ENCODE peak calls at places on chromosomes 5 and 9, in seven cellular contexts. One of them, this sample, is unnamed.

GRCh38 chr9:135712571-135713295 is 10.7 kb downstream of the KCNT1 start:
- DNase-seq in H1: no peak
- DNase-seq in GM12878: no peak
- DNase-seq in SK-N-SH: no peak
- DNase-seq in HCT116: no peak
- DNase-seq in K562: no peak
- DNase-seq in HepG2: no peak
- DNase-seq in this sample: no peak

GRCh38 chr9:88433583-88434240 is 45.5 kb downstream of the SPIN1 start:
- DNase-seq in GM12878: no peak
- DNase-seq in HCT116: no peak
- DNase-seq in SK-N-SH: no peak
- DNase-seq in K562: no peak
- DNase-seq in H1: no peak
- DNase-seq in HepG2: no peak
- DNase-seq in this sample: no peak

GRCh38 chr5:172549708-172550095 is 91.4 kb upstream of the NEURL1B start:
- DNase-seq in HCT116: no peak
- DNase-seq in GM12878: no peak
- DNase-seq in SK-N-SH: no peak
- DNase-seq in K562: no peak
- DNase-seq in H1: no peak
- DNase-seq in HepG2: no peak
- DNase-seq in this sample: no peak

GRCh38 chr5:14451866-14452265 is 129.7 kb upstream of the OTULINL start:
- DNase-seq in H1: peak; percentile 36
- DNase-seq in HepG2: no peak
- DNase-seq in GM12878: no peak
- DNase-seq in HCT116: no peak
- DNase-seq in SK-N-SH: no peak
- DNase-seq in K562: no peak
- DNase-seq in this sample: no peak

GRCh38 chr5:154403234-154403633 is 42.6 kb upstream of the SAP30L start:
- DNase-seq in HCT116: no peak
- DNase-seq in HepG2: no peak
- DNase-seq in H1: no peak
- DNase-seq in K562: no peak
- DNase-seq in SK-N-SH: no peak
- DNase-seq in GM12878: no peak
- DNase-seq in this sample: no peak

GRCh38 chr5:40518511-40518917 is 161.2 kb upstream of the PTGER4 start:
- DNase-seq in HepG2: no peak
- DNase-seq in K562: no peak
- DNase-seq in SK-N-SH: no peak
- DNase-seq in HCT116: peak; percentile 56
- DNase-seq in H1: no peak
- DNase-seq in GM12878: no peak
- DNase-seq in this sample: no peak

GRCh38 chr9:106859957-106860715 is 2.8 kb upstream of the ZNF462 start:
- DNase-seq in GM12878: no peak
- DNase-seq in K562: no peak
- DNase-seq in HepG2: no peak
- DNase-seq in SK-N-SH: peak; percentile 54
- DNase-seq in H1: peak; percentile 83
- DNase-seq in HCT116: peak; percentile 41
- DNase-seq in this sample: no peak

GRCh38 chr5:178453224-178453623 is 137.0 kb downstream of the COL23A1 start:
- DNase-seq in SK-N-SH: no peak
- DNase-seq in K562: peak; percentile 44
- DNase-seq in HCT116: no peak
- DNase-seq in HepG2: no peak
- DNase-seq in H1: no peak
- DNase-seq in GM12878: no peak
- DNase-seq in this sample: no peak

GRCh38 chr5:181192337-181193046 is 12.5 kb downstream of the TRIM7 start:
- DNase-seq in K562: no peak
- DNase-seq in HepG2: no peak
- DNase-seq in SK-N-SH: no peak
- DNase-seq in HCT116: no peak
- DNase-seq in H1: no peak
- DNase-seq in GM12878: no peak
- DNase-seq in this sample: no peak

GRCh38 chr9:38419216-38419615 is 5.0 kb downstream of the IGFBPL1 start:
- DNase-seq in GM12878: no peak
- DNase-seq in HepG2: no peak
- DNase-seq in H1: no peak
- DNase-seq in SK-N-SH: no peak
- DNase-seq in K562: no peak
- DNase-seq in HCT116: no peak
- DNase-seq in this sample: no peak

GRCh38 chr5:91162534-91163381 is 220.4 kb downstream of the ARRDC3 start:
- DNase-seq in H1: no peak
- DNase-seq in HepG2: peak; percentile 48
- DNase-seq in SK-N-SH: no peak
- DNase-seq in GM12878: peak; percentile 78
- DNase-seq in K562: no peak
- DNase-seq in HCT116: peak; percentile 51
- DNase-seq in this sample: no peak

GRCh38 chr5:145925803-145926202 is 10.6 kb upstream of the SH3RF2 start:
- DNase-seq in GM12878: no peak
- DNase-seq in SK-N-SH: no peak
- DNase-seq in HCT116: no peak
- DNase-seq in HepG2: no peak
- DNase-seq in K562: no peak
- DNase-seq in H1: no peak
- DNase-seq in this sample: no peak

GRCh38 chr9:138070815-138071214 is 193.2 kb downstream of the CACNA1B start:
- DNase-seq in GM12878: no peak
- DNase-seq in K562: no peak
- DNase-seq in HCT116: no peak
- DNase-seq in SK-N-SH: peak; percentile 15
- DNase-seq in H1: peak; percentile 33
- DNase-seq in HepG2: no peak
- DNase-seq in this sample: no peak
- TF ChIP-seq JUND in GM12878: no peak
- TF ChIP-seq JUND in K562: no peak
- TF ChIP-seq JUND in HCT116: no peak
- TF ChIP-seq JUND in SK-N-SH: no peak
- TF ChIP-seq JUND in H1: no peak
- TF ChIP-seq JUND in HepG2: no peak
- TF ChIP-seq JUND in this sample: no peak

GRCh38 chr5:147507480-147508126 is 2.3 kb downstream of the DPYSL3 start:
- DNase-seq in GM12878: no peak
- DNase-seq in HCT116: no peak
- DNase-seq in K562: no peak
- DNase-seq in H1: no peak
- DNase-seq in HepG2: no peak
- DNase-seq in SK-N-SH: no peak
- DNase-seq in this sample: no peak
- TF ChIP-seq JUND in GM12878: no peak
- TF ChIP-seq JUND in HCT116: no peak
- TF ChIP-seq JUND in K562: no peak
- TF ChIP-seq JUND in H1: no peak
- TF ChIP-seq JUND in HepG2: no peak
- TF ChIP-seq JUND in SK-N-SH: peak; percentile 43
- TF ChIP-seq JUND in this sample: no peak

GRCh38 chr9:138049779-138050471 is 172.3 kb downstream of the CACNA1B start:
- DNase-seq in H1: peak; percentile 50
- DNase-seq in HCT116: no peak
- DNase-seq in HepG2: no peak
- DNase-seq in K562: no peak
- DNase-seq in SK-N-SH: peak; percentile 21
- DNase-seq in GM12878: no peak
- DNase-seq in this sample: no peak
- TF ChIP-seq JUND in H1: no peak
- TF ChIP-seq JUND in HCT116: no peak
- TF ChIP-seq JUND in HepG2: no peak
- TF ChIP-seq JUND in K562: no peak
- TF ChIP-seq JUND in SK-N-SH: no peak
- TF ChIP-seq JUND in GM12878: no peak
- TF ChIP-seq JUND in this sample: no peak

DNA sequence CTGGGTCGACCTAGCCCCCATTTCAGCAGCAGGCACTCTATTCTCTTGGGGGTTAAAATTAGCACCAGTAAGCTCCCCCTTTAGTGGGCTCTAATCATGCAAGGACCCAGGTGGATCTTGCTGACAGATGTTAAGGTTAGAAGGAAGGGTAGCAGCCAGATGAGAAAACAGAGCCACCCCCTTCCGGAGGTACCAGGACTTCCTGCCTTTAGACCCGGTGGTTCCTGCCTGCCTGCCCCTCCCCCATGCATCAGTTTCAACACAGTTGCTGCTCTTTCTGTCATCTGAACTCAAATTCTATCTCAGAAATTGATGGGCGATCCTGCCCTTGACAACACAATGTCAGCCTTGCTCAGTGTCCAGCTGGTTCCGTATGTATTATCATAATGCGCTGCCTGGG is 287.3 kb downstream of the EBF1 start:
- DNase-seq in HepG2: no peak
- DNase-seq in GM12878: peak; percentile 51
- DNase-seq in SK-N-SH: no peak
- DNase-seq in K562: no peak
- DNase-seq in H1: peak; percentile 48
- DNase-seq in HCT116: no peak
- DNase-seq in this sample: no peak
- TF ChIP-seq JUND in HepG2: no peak
- TF ChIP-seq JUND in GM12878: no peak
- TF ChIP-seq JUND in SK-N-SH: no peak
- TF ChIP-seq JUND in K562: no peak
- TF ChIP-seq JUND in H1: no peak
- TF ChIP-seq JUND in HCT116: no peak
- TF ChIP-seq JUND in this sample: no peak

DNA sequence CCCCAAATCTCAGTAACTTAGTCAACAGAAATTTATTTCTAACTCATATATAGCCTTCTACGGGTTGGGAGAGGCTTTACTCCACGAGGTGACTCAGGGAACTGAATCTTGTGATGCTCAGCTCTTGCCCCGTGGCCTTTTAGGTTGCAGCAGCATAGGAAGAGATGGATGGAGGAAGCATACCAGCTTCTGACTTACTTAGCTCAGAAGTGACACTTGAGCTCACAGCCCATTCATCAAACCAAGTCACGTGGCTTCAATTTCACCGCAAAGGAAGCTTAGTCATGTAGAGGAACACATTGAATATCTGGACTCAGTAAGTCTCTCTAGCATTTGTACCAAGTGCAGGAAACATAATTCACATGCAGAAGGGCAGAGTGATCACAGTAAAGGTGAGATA is 124.1 kb upstream of the KCNN2 start:
- DNase-seq in K562: no peak
- DNase-seq in SK-N-SH: no peak
- DNase-seq in H1: no peak
- DNase-seq in HCT116: peak; percentile 7
- DNase-seq in GM12878: no peak
- DNase-seq in HepG2: no peak
- DNase-seq in this sample: no peak
- TF ChIP-seq JUND in K562: no peak
- TF ChIP-seq JUND in SK-N-SH: no peak
- TF ChIP-seq JUND in H1: no peak
- TF ChIP-seq JUND in HCT116: no peak
- TF ChIP-seq JUND in GM12878: no peak
- TF ChIP-seq JUND in HepG2: no peak
- TF ChIP-seq JUND in this sample: no peak

GRCh38 chr5:139652788-139653241 is 4.7 kb downstream of the CXXC5 start:
- DNase-seq in GM12878: no peak
- DNase-seq in HCT116: no peak
- DNase-seq in HepG2: no peak
- DNase-seq in K562: peak; percentile 22
- DNase-seq in H1: no peak
- DNase-seq in SK-N-SH: no peak
- DNase-seq in this sample: no peak
- TF ChIP-seq JUND in GM12878: no peak
- TF ChIP-seq JUND in HCT116: no peak
- TF ChIP-seq JUND in HepG2: no peak
- TF ChIP-seq JUND in K562: no peak
- TF ChIP-seq JUND in H1: no peak
- TF ChIP-seq JUND in SK-N-SH: no peak
- TF ChIP-seq JUND in this sample: no peak

GRCh38 chr5:25358919-25359318 is 714.1 kb upstream of the CDH10 start:
- DNase-seq in HCT116: no peak
- DNase-seq in HepG2: no peak
- DNase-seq in SK-N-SH: no peak
- DNase-seq in K562: no peak
- DNase-seq in GM12878: no peak
- DNase-seq in H1: no peak
- DNase-seq in this sample: no peak
- TF ChIP-seq JUND in HCT116: no peak
- TF ChIP-seq JUND in HepG2: no peak
- TF ChIP-seq JUND in SK-N-SH: no peak
- TF ChIP-seq JUND in K562: no peak
- TF ChIP-seq JUND in GM12878: no peak
- TF ChIP-seq JUND in H1: no peak
- TF ChIP-seq JUND in this sample: no peak

DNA sequence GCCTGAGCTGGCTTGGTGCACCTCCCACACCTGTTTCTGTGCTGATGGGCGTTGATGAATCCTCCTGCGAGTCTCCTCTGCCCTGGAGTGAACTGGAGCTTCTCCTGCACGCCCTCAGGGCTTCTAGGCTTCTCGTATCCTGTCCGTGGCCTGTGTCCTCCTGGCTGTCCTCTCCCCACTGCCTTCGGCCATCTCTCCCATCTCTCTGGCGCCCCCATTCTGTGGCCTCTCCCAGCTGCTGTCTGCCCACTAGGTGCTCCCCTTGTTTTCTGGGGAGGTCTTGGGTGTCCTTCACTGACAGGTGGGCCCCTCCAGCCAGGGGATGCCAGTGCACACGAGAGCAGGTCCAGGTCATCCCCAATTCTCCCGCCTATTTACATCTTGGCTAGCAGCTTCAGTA is 28.8 kb downstream of the AHRR start:
- DNase-seq in H1: peak; percentile 81
- DNase-seq in K562: peak; percentile 26
- DNase-seq in HCT116: peak; percentile 13
- DNase-seq in SK-N-SH: peak; percentile 42
- DNase-seq in GM12878: no peak
- DNase-seq in HepG2: peak; percentile 9
- DNase-seq in this sample: no peak
- TF ChIP-seq JUND in H1: no peak
- TF ChIP-seq JUND in K562: no peak
- TF ChIP-seq JUND in HCT116: no peak
- TF ChIP-seq JUND in SK-N-SH: no peak
- TF ChIP-seq JUND in GM12878: no peak
- TF ChIP-seq JUND in HepG2: no peak
- TF ChIP-seq JUND in this sample: no peak

DNA sequence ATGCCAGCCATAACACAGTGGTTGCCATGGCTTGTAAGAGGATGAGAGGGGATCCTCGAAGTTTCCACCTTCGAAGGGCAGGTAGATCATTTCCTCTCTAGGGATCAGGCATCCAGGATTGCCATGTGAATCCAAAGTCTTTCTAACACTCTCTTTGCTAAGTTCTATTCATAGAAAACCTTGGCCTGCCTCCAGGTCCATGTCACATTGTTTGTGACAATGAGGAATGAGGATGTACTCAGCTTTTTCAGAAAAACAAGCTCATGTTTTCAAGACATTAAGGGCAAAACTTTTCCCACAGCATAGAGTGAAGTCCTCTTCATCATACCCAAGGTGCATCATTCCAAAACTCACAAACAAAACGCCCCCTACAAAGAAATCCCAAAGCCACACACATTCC is 19.6 kb downstream of the ESM1 start:
- DNase-seq in HepG2: no peak
- DNase-seq in SK-N-SH: no peak
- DNase-seq in GM12878: no peak
- DNase-seq in K562: no peak
- DNase-seq in HCT116: no peak
- DNase-seq in H1: no peak
- DNase-seq in this sample: no peak
- TF ChIP-seq JUND in HepG2: no peak
- TF ChIP-seq JUND in SK-N-SH: no peak
- TF ChIP-seq JUND in GM12878: no peak
- TF ChIP-seq JUND in K562: no peak
- TF ChIP-seq JUND in HCT116: no peak
- TF ChIP-seq JUND in H1: no peak
- TF ChIP-seq JUND in this sample: no peak

GRCh38 chr5:95655575-95655974 is 9.0 kb downstream of the RFESD start:
- DNase-seq in SK-N-SH: no peak
- DNase-seq in HepG2: no peak
- DNase-seq in K562: no peak
- DNase-seq in GM12878: no peak
- DNase-seq in HCT116: no peak
- DNase-seq in H1: no peak
- DNase-seq in this sample: no peak
- TF ChIP-seq JUND in SK-N-SH: no peak
- TF ChIP-seq JUND in HepG2: no peak
- TF ChIP-seq JUND in K562: no peak
- TF ChIP-seq JUND in GM12878: no peak
- TF ChIP-seq JUND in HCT116: no peak
- TF ChIP-seq JUND in H1: no peak
- TF ChIP-seq JUND in this sample: no peak